ENCODE peak calls at places on chromosome 20, in four cellular contexts. One of them, this sample, is unnamed.

GRCh38 chr20:44222027-44222426 is 11.5 kb upstream of the OSER1 start:
- DNase-seq in astrocyte of the spinal cord: no peak
- DNase-seq in astrocyte: no peak
- DNase-seq in IMR-90: no peak
- DNase-seq in this sample: no peak

GRCh38 chr20:41923604-41924003 is 305.4 kb upstream of the CHD6 start:
- DNase-seq in astrocyte of the spinal cord: no peak
- DNase-seq in astrocyte: no peak
- DNase-seq in IMR-90: no peak
- DNase-seq in this sample: no peak

GRCh38 chr20:10356628-10357027 is 77.4 kb downstream of the MKKS start:
- DNase-seq in astrocyte of the spinal cord: no peak
- DNase-seq in astrocyte: no peak
- DNase-seq in IMR-90: no peak
- DNase-seq in this sample: no peak

GRCh38 chr20:37276494-37277252 is 12.8 kb upstream of the MANBAL start:
- DNase-seq in astrocyte of the spinal cord: peak; percentile 87
- DNase-seq in astrocyte: peak; percentile 79
- DNase-seq in IMR-90: peak; percentile 94
- DNase-seq in this sample: peak; percentile 86

GRCh38 chr20:47970282-47970903 is 185.1 kb upstream of the SULF2 start:
- DNase-seq in astrocyte of the spinal cord: no peak
- DNase-seq in astrocyte: no peak
- DNase-seq in IMR-90: no peak
- DNase-seq in this sample: no peak

GRCh38 chr20:63224272-63225081 is 8.5 kb upstream of the YTHDF1 start:
- DNase-seq in astrocyte of the spinal cord: peak; percentile 74
- DNase-seq in astrocyte: peak; percentile 64
- DNase-seq in IMR-90: peak; percentile 44
- DNase-seq in this sample: peak; percentile 69

GRCh38 chr20:51955756-51956155 is 153.4 kb upstream of the SALL4 start:
- DNase-seq in astrocyte of the spinal cord: peak; percentile 46
- DNase-seq in astrocyte: peak; percentile 79
- DNase-seq in IMR-90: peak; percentile 65
- DNase-seq in this sample: no peak

GRCh38 chr20:62296724-62297448 is 5.9 kb upstream of the ADRM1 start:
- DNase-seq in astrocyte of the spinal cord: no peak
- DNase-seq in astrocyte: no peak
- DNase-seq in IMR-90: no peak
- DNase-seq in this sample: no peak

GRCh38 chr20:33450867-33451266 is 7.3 kb upstream of the SNTA1 start:
- DNase-seq in astrocyte of the spinal cord: no peak
- DNase-seq in astrocyte: peak; percentile 61
- DNase-seq in IMR-90: peak; percentile 40
- DNase-seq in this sample: no peak

GRCh38 chr20:62949153-62949821 is 3.2 kb upstream of the SLC17A9 start:
- DNase-seq in astrocyte of the spinal cord: no peak
- DNase-seq in astrocyte: no peak
- DNase-seq in IMR-90: no peak
- DNase-seq in this sample: no peak

GRCh38 chr20:4617019-4617418 is 104.7 kb upstream of the PRND start:
- DNase-seq in astrocyte of the spinal cord: no peak
- DNase-seq in astrocyte: no peak
- DNase-seq in IMR-90: no peak
- DNase-seq in this sample: no peak

GRCh38 chr20:38153401-38153800 is 11.7 kb downstream of the TGM2 start:
- DNase-seq in astrocyte of the spinal cord: no peak
- DNase-seq in astrocyte: no peak
- DNase-seq in IMR-90: no peak
- DNase-seq in this sample: no peak

GRCh38 chr20:5191829-5192569 is 65.2 kb downstream of the CDS2 start:
- DNase-seq in astrocyte of the spinal cord: peak; percentile 77
- DNase-seq in astrocyte: peak; percentile 52
- DNase-seq in IMR-90: peak; percentile 83
- DNase-seq in this sample: peak; percentile 85

GRCh38 chr20:61439251-61439650 is 187.2 kb downstream of the CDH4 start:
- DNase-seq in astrocyte of the spinal cord: no peak
- DNase-seq in astrocyte: no peak
- DNase-seq in IMR-90: no peak
- DNase-seq in this sample: no peak

GRCh38 chr20:45235995-45236394 is 14.8 kb downstream of the SEMG2 start:
- DNase-seq in astrocyte of the spinal cord: no peak
- DNase-seq in astrocyte: no peak
- DNase-seq in IMR-90: no peak
- DNase-seq in this sample: no peak

DNA sequence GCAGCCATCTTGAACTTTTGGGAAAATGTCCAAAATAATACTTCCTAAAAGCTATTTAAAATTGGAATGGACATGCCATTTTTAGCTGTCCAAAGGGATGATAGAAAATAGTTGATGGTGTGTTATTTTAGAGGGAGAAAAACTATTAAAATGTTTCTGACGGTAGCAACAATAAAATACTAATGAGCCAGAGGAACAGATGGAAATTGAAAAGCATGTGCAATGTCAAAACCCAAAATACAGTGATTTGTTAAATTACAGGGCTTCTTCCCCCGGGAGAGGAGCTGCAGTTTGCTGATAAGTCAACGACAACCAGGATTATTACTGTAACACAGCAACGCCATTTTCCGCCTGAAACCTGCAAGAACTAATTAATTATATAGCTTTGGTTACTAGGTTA is 179.7 kb upstream of the SPTLC3 start:
- DNase-seq in astrocyte of the spinal cord: no peak
- DNase-seq in astrocyte: no peak
- DNase-seq in IMR-90: no peak
- DNase-seq in this sample: no peak
- TF ChIP-seq CTCF in astrocyte of the spinal cord: no peak
- TF ChIP-seq CTCF in astrocyte: no peak
- TF ChIP-seq CTCF in IMR-90: no peak
- TF ChIP-seq CTCF in this sample: no peak

GRCh38 chr20:40686434-40686882 is 2.6 kb downstream of the MAFB start:
- DNase-seq in astrocyte of the spinal cord: no peak
- DNase-seq in astrocyte: no peak
- DNase-seq in IMR-90: no peak
- DNase-seq in this sample: no peak
- H3K4me3 ChIP-seq in astrocyte of the spinal cord: peak overlapping the region; percentile 53
- H3K4me3 ChIP-seq in astrocyte: no peak overlapping the region
- H3K4me3 ChIP-seq in IMR-90: no peak overlapping the region
- H3K4me3 ChIP-seq in this sample: no peak overlapping the region

GRCh38 chr20:40309731-40310130 is 379.3 kb downstream of the MAFB start:
- DNase-seq in astrocyte of the spinal cord: peak; percentile 46
- DNase-seq in astrocyte: no peak
- DNase-seq in IMR-90: no peak
- DNase-seq in this sample: no peak
- TF ChIP-seq CTCF in astrocyte of the spinal cord: no peak
- TF ChIP-seq CTCF in astrocyte: no peak
- TF ChIP-seq CTCF in IMR-90: no peak
- TF ChIP-seq CTCF in this sample: no peak

GRCh38 chr20:46458891-46459750 is 52.7 kb upstream of the ELMO2 start:
- DNase-seq in astrocyte of the spinal cord: no peak
- DNase-seq in astrocyte: no peak
- DNase-seq in IMR-90: no peak
- DNase-seq in this sample: no peak
- H3K4me3 ChIP-seq in astrocyte of the spinal cord: no peak overlapping the region
- H3K4me3 ChIP-seq in astrocyte: no peak overlapping the region
- H3K4me3 ChIP-seq in IMR-90: no peak overlapping the region
- H3K4me3 ChIP-seq in this sample: no peak overlapping the region

GRCh38 chr20:688809-689208 is 13.2 kb upstream of the SCRT2 start:
- DNase-seq in astrocyte of the spinal cord: no peak
- DNase-seq in astrocyte: no peak
- DNase-seq in IMR-90: peak; percentile 2
- DNase-seq in this sample: no peak
- TF ChIP-seq CTCF in astrocyte of the spinal cord: no peak
- TF ChIP-seq CTCF in astrocyte: no peak
- TF ChIP-seq CTCF in IMR-90: no peak
- TF ChIP-seq CTCF in this sample: no peak

GRCh38 chr20:35662541-35662940 is 2.2 kb downstream of the CPNE1 start:
- DNase-seq in astrocyte of the spinal cord: no peak
- DNase-seq in astrocyte: no peak
- DNase-seq in IMR-90: no peak
- DNase-seq in this sample: no peak
- H3K4me3 ChIP-seq in astrocyte of the spinal cord: peak overlapping the region; percentile 11
- H3K4me3 ChIP-seq in astrocyte: peak overlapping the region; percentile 89
- H3K4me3 ChIP-seq in IMR-90: peak overlapping the region; percentile 35
- H3K4me3 ChIP-seq in this sample: peak overlapping the region; percentile 96